ENCODE peak calls at places on chromosomes 3 and 15, in seven cellular contexts. One of them, this sample, is unnamed.

GRCh38 chr3:111907151-111907550 is 48.1 kb downstream of the PHLDB2 start:
- DNase-seq in adrenal gland: no peak
- DNase-seq in NB4: no peak
- DNase-seq in choroid plexus epithelial cell: no peak
- DNase-seq in PC-9: no peak
- DNase-seq in left ventricle myocardium inferior: no peak
- DNase-seq in AG04450: no peak
- DNase-seq in this sample: no peak

GRCh38 chr3:101829066-101829830 is 20.1 kb upstream of the NFKBIZ start:
- DNase-seq in adrenal gland: peak
- DNase-seq in NB4: no peak
- DNase-seq in choroid plexus epithelial cell: peak
- DNase-seq in PC-9: no peak
- DNase-seq in left ventricle myocardium inferior: peak
- DNase-seq in AG04450: no peak
- DNase-seq in this sample: no peak

GRCh38 chr3:170584585-170585007 is 1.3 kb downstream of the SLC7A14 start:
- DNase-seq in adrenal gland: peak
- DNase-seq in NB4: peak
- DNase-seq in choroid plexus epithelial cell: peak
- DNase-seq in PC-9: no peak
- DNase-seq in left ventricle myocardium inferior: peak
- DNase-seq in AG04450: peak
- DNase-seq in this sample: no peak

GRCh38 chr3:22685598-22685997 is 517.5 kb upstream of the UBE2E2 start:
- DNase-seq in adrenal gland: no peak
- DNase-seq in NB4: peak
- DNase-seq in choroid plexus epithelial cell: peak
- DNase-seq in PC-9: no peak
- DNase-seq in left ventricle myocardium inferior: no peak
- DNase-seq in AG04450: no peak
- DNase-seq in this sample: no peak

GRCh38 chr3:171788546-171789351 is 21.5 kb downstream of the PLD1 start:
- DNase-seq in adrenal gland: no peak
- DNase-seq in NB4: peak
- DNase-seq in choroid plexus epithelial cell: peak
- DNase-seq in PC-9: no peak
- DNase-seq in left ventricle myocardium inferior: no peak
- DNase-seq in AG04450: no peak
- DNase-seq in this sample: peak

GRCh38 chr3:53171827-53172505 is 11.0 kb downstream of the PRKCD start:
- DNase-seq in adrenal gland: no peak
- DNase-seq in NB4: peak
- DNase-seq in choroid plexus epithelial cell: no peak
- DNase-seq in PC-9: no peak
- DNase-seq in left ventricle myocardium inferior: no peak
- DNase-seq in AG04450: no peak
- DNase-seq in this sample: no peak

GRCh38 chr3:186589856-186590579 is 19.5 kb downstream of the DNAJB11 start:
- DNase-seq in adrenal gland: no peak
- DNase-seq in NB4: peak
- DNase-seq in choroid plexus epithelial cell: peak
- DNase-seq in PC-9: peak
- DNase-seq in left ventricle myocardium inferior: no peak
- DNase-seq in AG04450: no peak
- DNase-seq in this sample: no peak

GRCh38 chr3:113194747-113195400 is 16.5 kb upstream of the BOC start:
- DNase-seq in adrenal gland: no peak
- DNase-seq in NB4: no peak
- DNase-seq in choroid plexus epithelial cell: peak
- DNase-seq in PC-9: no peak
- DNase-seq in left ventricle myocardium inferior: no peak
- DNase-seq in AG04450: no peak
- DNase-seq in this sample: no peak

GRCh38 chr15:29437888-29438713 is 168.5 kb upstream of the NSMCE3 start:
- DNase-seq in adrenal gland: no peak
- DNase-seq in NB4: no peak
- DNase-seq in choroid plexus epithelial cell: no peak
- DNase-seq in PC-9: no peak
- DNase-seq in left ventricle myocardium inferior: no peak
- DNase-seq in AG04450: no peak
- DNase-seq in this sample: no peak

GRCh38 chr3:51568041-51568440 is 29.5 kb downstream of the RAD54L2 start:
- DNase-seq in adrenal gland: no peak
- DNase-seq in NB4: peak
- DNase-seq in choroid plexus epithelial cell: no peak
- DNase-seq in PC-9: no peak
- DNase-seq in left ventricle myocardium inferior: no peak
- DNase-seq in AG04450: no peak
- DNase-seq in this sample: no peak

GRCh38 chr3:156899951-156900350 is 73.8 kb downstream of the LEKR1 start:
- DNase-seq in adrenal gland: no peak
- DNase-seq in NB4: no peak
- DNase-seq in choroid plexus epithelial cell: no peak
- DNase-seq in PC-9: no peak
- DNase-seq in left ventricle myocardium inferior: no peak
- DNase-seq in AG04450: no peak
- DNase-seq in this sample: no peak

GRCh38 chr3:170178631-170179030 is 2.9 kb downstream of the PHC3 start:
- DNase-seq in adrenal gland: no peak
- DNase-seq in NB4: peak
- DNase-seq in choroid plexus epithelial cell: no peak
- DNase-seq in PC-9: no peak
- DNase-seq in left ventricle myocardium inferior: no peak
- DNase-seq in AG04450: no peak
- DNase-seq in this sample: no peak

GRCh38 chr15:61893146-61893545 is 167.1 kb downstream of the VPS13C start:
- DNase-seq in adrenal gland: no peak
- DNase-seq in NB4: no peak
- DNase-seq in choroid plexus epithelial cell: no peak
- DNase-seq in PC-9: no peak
- DNase-seq in left ventricle myocardium inferior: no peak
- DNase-seq in AG04450: no peak
- DNase-seq in this sample: no peak

GRCh38 chr3:45056608-45057301 is 30.7 kb downstream of the CLEC3B start:
- DNase-seq in adrenal gland: no peak
- DNase-seq in NB4: no peak
- DNase-seq in choroid plexus epithelial cell: peak
- DNase-seq in PC-9: peak
- DNase-seq in left ventricle myocardium inferior: no peak
- DNase-seq in AG04450: no peak
- DNase-seq in this sample: no peak

GRCh38 chr3:13579089-13579488 is 30.2 kb downstream of the FBLN2 start:
- DNase-seq in adrenal gland: no peak
- DNase-seq in NB4: peak
- DNase-seq in choroid plexus epithelial cell: peak
- DNase-seq in PC-9: no peak
- DNase-seq in left ventricle myocardium inferior: no peak
- DNase-seq in AG04450: peak
- DNase-seq in this sample: peak

GRCh38 chr3:53030864-53031445 is 14.9 kb downstream of the SFMBT1 start:
- DNase-seq in adrenal gland: no peak
- DNase-seq in NB4: no peak
- DNase-seq in choroid plexus epithelial cell: no peak
- DNase-seq in PC-9: no peak
- DNase-seq in left ventricle myocardium inferior: no peak
- DNase-seq in AG04450: no peak
- DNase-seq in this sample: no peak

GRCh38 chr15:49673861-49674260 is 53.0 kb downstream of the DTWD1 start:
- DNase-seq in adrenal gland: no peak
- DNase-seq in NB4: no peak
- DNase-seq in choroid plexus epithelial cell: no peak
- DNase-seq in PC-9: no peak
- DNase-seq in left ventricle myocardium inferior: no peak
- DNase-seq in AG04450: no peak
- DNase-seq in this sample: no peak

GRCh38 chr3:197465996-197466549 is 89.7 kb downstream of the BDH1 start:
- DNase-seq in adrenal gland: peak
- DNase-seq in NB4: no peak
- DNase-seq in choroid plexus epithelial cell: peak
- DNase-seq in PC-9: peak
- DNase-seq in left ventricle myocardium inferior: no peak
- DNase-seq in AG04450: no peak
- DNase-seq in this sample: no peak

GRCh38 chr3:86989611-86990010 is 1.3 kb downstream of the VGLL3 start:
- DNase-seq in adrenal gland: no peak
- DNase-seq in NB4: no peak
- DNase-seq in choroid plexus epithelial cell: peak
- DNase-seq in PC-9: no peak
- DNase-seq in left ventricle myocardium inferior: no peak
- DNase-seq in AG04450: no peak
- DNase-seq in this sample: no peak

DNA sequence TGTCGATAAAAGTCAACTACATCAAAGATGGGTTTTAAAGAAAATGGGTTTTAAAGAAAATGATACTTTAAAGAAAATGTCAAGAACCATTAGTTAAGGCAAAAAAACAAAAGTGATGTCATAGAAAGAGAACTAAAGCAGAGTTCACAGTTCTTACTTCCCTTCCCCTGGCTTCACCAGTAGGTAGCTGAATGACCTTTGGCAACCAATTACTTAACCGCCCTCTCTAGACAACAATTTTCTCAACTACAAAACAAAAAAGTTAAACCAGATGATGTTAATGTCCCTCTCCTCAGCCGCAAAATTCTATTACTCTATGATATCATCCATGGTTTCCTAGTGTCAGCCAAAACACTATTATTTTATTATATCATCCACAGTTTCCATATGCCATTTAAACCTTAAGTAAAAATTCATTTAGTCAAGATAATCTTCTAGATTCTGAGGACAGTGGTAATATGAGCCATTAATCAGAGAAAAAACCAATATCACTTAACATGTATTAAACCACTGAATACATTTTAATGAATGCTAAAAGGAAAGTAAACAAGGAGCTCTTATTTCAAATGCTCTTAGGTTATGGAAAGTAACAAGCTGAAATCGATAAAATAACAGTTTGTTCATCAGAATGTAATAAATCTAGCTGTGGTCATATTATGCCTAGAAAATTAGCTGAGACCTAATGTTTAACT is 13.1 kb downstream of the RYK start:
- DNase-seq in adrenal gland: no peak
- DNase-seq in NB4: no peak
- DNase-seq in choroid plexus epithelial cell: no peak
- DNase-seq in PC-9: no peak
- DNase-seq in left ventricle myocardium inferior: no peak
- DNase-seq in AG04450: no peak
- DNase-seq in this sample: no peak
- TF ChIP-seq CTCF in adrenal gland: no peak
- TF ChIP-seq CTCF in NB4: no peak
- TF ChIP-seq CTCF in choroid plexus epithelial cell: no peak
- TF ChIP-seq CTCF in PC-9: no peak
- TF ChIP-seq CTCF in left ventricle myocardium inferior: no peak
- TF ChIP-seq CTCF in AG04450: no peak
- TF ChIP-seq CTCF in this sample: no peak

GRCh38 chr3:189787191-189787590 is 156.0 kb downstream of the TP63 start:
- DNase-seq in adrenal gland: no peak
- DNase-seq in NB4: no peak
- DNase-seq in choroid plexus epithelial cell: no peak
- DNase-seq in PC-9: no peak
- DNase-seq in left ventricle myocardium inferior: no peak
- DNase-seq in AG04450: no peak
- DNase-seq in this sample: no peak

GRCh38 chr3:189792046-189792929 is 161.1 kb downstream of the TP63 start:
- DNase-seq in adrenal gland: no peak
- DNase-seq in NB4: no peak
- DNase-seq in choroid plexus epithelial cell: no peak
- DNase-seq in PC-9: no peak
- DNase-seq in left ventricle myocardium inferior: no peak
- DNase-seq in AG04450: no peak
- DNase-seq in this sample: no peak

GRCh38 chr3:189787622-189788021 is 156.4 kb downstream of the TP63 start:
- DNase-seq in adrenal gland: no peak
- DNase-seq in NB4: no peak
- DNase-seq in choroid plexus epithelial cell: peak
- DNase-seq in PC-9: no peak
- DNase-seq in left ventricle myocardium inferior: no peak
- DNase-seq in AG04450: no peak
- DNase-seq in this sample: no peak

GRCh38 chr3:189789432-189789831 is 158.2 kb downstream of the TP63 start:
- DNase-seq in adrenal gland: no peak
- DNase-seq in NB4: no peak
- DNase-seq in choroid plexus epithelial cell: no peak
- DNase-seq in PC-9: no peak
- DNase-seq in left ventricle myocardium inferior: no peak
- DNase-seq in AG04450: no peak
- DNase-seq in this sample: no peak

GRCh38 chr3:189790658-189791057 is 159.5 kb downstream of the TP63 start:
- DNase-seq in adrenal gland: no peak
- DNase-seq in NB4: no peak
- DNase-seq in choroid plexus epithelial cell: no peak
- DNase-seq in PC-9: no peak
- DNase-seq in left ventricle myocardium inferior: no peak
- DNase-seq in AG04450: no peak
- DNase-seq in this sample: no peak
- H3K4me3 ChIP-seq in adrenal gland: no peak
- H3K4me3 ChIP-seq in NB4: no peak
- H3K4me3 ChIP-seq in choroid plexus epithelial cell: no peak
- H3K4me3 ChIP-seq in PC-9: no peak
- H3K4me3 ChIP-seq in left ventricle myocardium inferior: no peak
- H3K4me3 ChIP-seq in AG04450: no peak
- H3K4me3 ChIP-seq in this sample: no peak

GRCh38 chr3:41356775-41357174 is 157.5 kb downstream of the CTNNB1 start:
- DNase-seq in adrenal gland: no peak
- DNase-seq in NB4: no peak
- DNase-seq in choroid plexus epithelial cell: no peak
- DNase-seq in PC-9: peak
- DNase-seq in left ventricle myocardium inferior: no peak
- DNase-seq in AG04450: no peak
- DNase-seq in this sample: no peak
- TF ChIP-seq CTCF in adrenal gland: no peak
- TF ChIP-seq CTCF in NB4: no peak
- TF ChIP-seq CTCF in choroid plexus epithelial cell: no peak
- TF ChIP-seq CTCF in PC-9: no peak
- TF ChIP-seq CTCF in left ventricle myocardium inferior: no peak
- TF ChIP-seq CTCF in AG04450: no peak
- TF ChIP-seq CTCF in this sample: no peak

DNA sequence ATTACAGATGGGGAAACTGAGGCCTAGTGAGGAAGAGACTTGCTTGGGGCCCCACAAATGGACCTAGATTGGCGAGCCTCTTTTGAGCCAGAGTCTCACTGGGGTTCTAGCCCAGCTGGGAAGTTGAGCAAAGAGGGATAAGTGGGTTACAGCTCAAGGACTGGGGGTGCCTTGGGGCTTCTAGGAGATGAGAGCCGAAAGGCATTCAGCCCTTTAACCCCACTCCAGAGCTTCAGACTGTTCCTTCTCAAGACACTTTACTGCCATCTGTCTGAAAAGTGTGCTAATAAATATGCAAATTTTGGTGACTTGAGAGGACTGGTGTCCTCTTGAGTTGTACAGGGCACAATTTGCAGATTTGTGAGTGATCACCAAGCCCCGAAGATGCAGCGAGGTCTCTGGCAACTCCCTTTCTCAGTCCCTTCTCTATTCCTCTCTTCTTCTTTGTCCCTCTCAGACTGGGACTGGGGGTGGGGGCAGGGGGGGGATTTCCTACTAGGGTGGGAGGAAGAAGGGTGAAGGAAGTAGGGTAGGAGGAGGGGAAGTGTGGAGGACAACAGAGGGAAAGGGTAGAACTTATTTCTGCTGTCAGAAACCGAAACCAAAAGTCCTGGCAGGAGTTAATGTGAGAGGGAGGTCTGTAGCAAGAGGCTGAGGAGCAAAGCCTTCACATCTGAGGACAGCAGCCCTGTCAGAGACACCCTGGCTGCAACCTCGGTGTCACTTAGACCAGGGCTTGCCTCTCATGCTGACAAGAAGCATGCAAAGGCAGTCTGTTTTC is 16.2 kb upstream of the ANKDD1A start:
- DNase-seq in adrenal gland: peak
- DNase-seq in NB4: peak
- DNase-seq in choroid plexus epithelial cell: peak
- DNase-seq in PC-9: no peak
- DNase-seq in left ventricle myocardium inferior: no peak
- DNase-seq in AG04450: no peak
- DNase-seq in this sample: no peak
- H3K4me3 ChIP-seq in adrenal gland: no peak
- H3K4me3 ChIP-seq in NB4: peak
- H3K4me3 ChIP-seq in choroid plexus epithelial cell: no peak
- H3K4me3 ChIP-seq in PC-9: no peak
- H3K4me3 ChIP-seq in left ventricle myocardium inferior: peak
- H3K4me3 ChIP-seq in AG04450: peak
- H3K4me3 ChIP-seq in this sample: no peak

This sample was measured in BJ.